ENCODE peak calls at places on chromosomes 11 and 22, in four cellular contexts. One of them, this sample, is unnamed.

GRCh38 chr22:48496226-48496845 is 1331.3 kb downstream of the BRD1 start:
- DNase-seq in COR-L47: no peak
- DNase-seq in Jurkat, Clone E6-1: no peak
- DNase-seq in activated T-cell treated with anti-CD3 and anti-CD28 coated beads, Interleukin-2, amount 50 U/mL, for 1 hour: no peak
- DNase-seq in this sample: no peak

GRCh38 chr11:106422585-106422984 is 345.1 kb downstream of the AASDHPPT start:
- DNase-seq in activated T-cell treated with anti-CD3 and anti-CD28 coated beads, Interleukin-2, amount 50 U/mL, for 1 hour: no peak
- DNase-seq in Jurkat, Clone E6-1: no peak
- DNase-seq in COR-L47: no peak
- DNase-seq in this sample: no peak

GRCh38 chr22:29521526-29521925 is 32.0 kb downstream of the THOC5 start:
- DNase-seq in Jurkat, Clone E6-1: no peak
- DNase-seq in activated T-cell treated with anti-CD3 and anti-CD28 coated beads, Interleukin-2, amount 50 U/mL, for 1 hour: no peak
- DNase-seq in COR-L47: no peak
- DNase-seq in this sample: no peak

GRCh38 chr11:64292458-64293254 is 1.6 kb downstream of the KCNK4 start:
- DNase-seq in COR-L47: no peak
- DNase-seq in Jurkat, Clone E6-1: no peak
- DNase-seq in activated T-cell treated with anti-CD3 and anti-CD28 coated beads, Interleukin-2, amount 50 U/mL, for 1 hour: no peak
- DNase-seq in this sample: no peak

GRCh38 chr11:2579315-2580060 is 120.3 kb downstream of the KCNQ1OT1 start:
- DNase-seq in COR-L47: no peak
- DNase-seq in Jurkat, Clone E6-1: no peak
- DNase-seq in activated T-cell treated with anti-CD3 and anti-CD28 coated beads, Interleukin-2, amount 50 U/mL, for 1 hour: no peak
- DNase-seq in this sample: no peak

GRCh38 chr22:42962295-42963230 is 52.4 kb downstream of the PACSIN2 start:
- DNase-seq in activated T-cell treated with anti-CD3 and anti-CD28 coated beads, Interleukin-2, amount 50 U/mL, for 1 hour: no peak
- DNase-seq in Jurkat, Clone E6-1: no peak
- DNase-seq in COR-L47: no peak
- DNase-seq in this sample: no peak

GRCh38 chr11:60970369-60970774 is 1.1 kb upstream of the CD6 start:
- DNase-seq in COR-L47: peak
- DNase-seq in activated T-cell treated with anti-CD3 and anti-CD28 coated beads, Interleukin-2, amount 50 U/mL, for 1 hour: peak
- DNase-seq in Jurkat, Clone E6-1: peak
- DNase-seq in this sample: no peak

GRCh38 chr11:20058749-20059458 is 101.4 kb downstream of the DBX1 start:
- DNase-seq in activated T-cell treated with anti-CD3 and anti-CD28 coated beads, Interleukin-2, amount 50 U/mL, for 1 hour: no peak
- DNase-seq in Jurkat, Clone E6-1: no peak
- DNase-seq in COR-L47: no peak
- DNase-seq in this sample: no peak

GRCh38 chr11:120773501-120774031 is 250.3 kb upstream of the TBCEL start:
- DNase-seq in Jurkat, Clone E6-1: no peak
- DNase-seq in activated T-cell treated with anti-CD3 and anti-CD28 coated beads, Interleukin-2, amount 50 U/mL, for 1 hour: no peak
- DNase-seq in COR-L47: no peak
- DNase-seq in this sample: no peak